ENCODE peak calls at places on chromosomes 11 and 22, in four cellular contexts. S is bronchial epithelial cell, R is psoas muscle, F is A549. A is an unnamed sample.

GRCh38 chr11:117559698-117560097 is 232.0 kb downstream of the CEP164 start:
- DNase-seq in S (no peak), R (no peak), F (no peak), A (no peak)

GRCh38 chr11:65920035-65920802 is 993 bp downstream of the DRAP1 start:
- DNase-seq in S (no peak), R (no peak), F (no peak), A (no peak)

GRCh38 chr22:22061085-22062077 is 78.8 kb upstream of the TOP3B start:
- DNase-seq in S (peak; percentile 19), R (peak; percentile 30), F (peak; percentile 56), A (peak; percentile 45)

GRCh38 chr11:128505449-128506058 is 81.8 kb downstream of the ETS1 start:
- DNase-seq in S (no peak), R (no peak), F (no peak), A (no peak)

GRCh38 chr11:45082744-45083543 is 63.5 kb upstream of the PRDM11 start:
- DNase-seq in S (no peak), R (no peak), F (no peak), A (no peak)

GRCh38 chr11:15347969-15348734 is 233.4 kb downstream of the INSC start:
- DNase-seq in S (no peak), R (no peak), F (no peak), A (no peak)

GRCh38 chr11:109547356-109548027 is 125.5 kb downstream of the C11orf87 start:
- DNase-seq in S (peak; percentile 41), R (no peak), F (no peak), A (peak; percentile 71)

GRCh38 chr11:12628322-12628721 is 45.9 kb upstream of the TEAD1 start:
- DNase-seq in S (no peak), R (no peak), F (no peak), A (no peak)

GRCh38 chr22:47233316-47234243 is 471.1 kb downstream of the TBC1D22A start:
- DNase-seq in S (no peak), R (no peak), F (no peak), A (no peak)

GRCh38 chr22:23915230-23915754 is 21.1 kb downstream of the MIF start:
- DNase-seq in S (no peak), R (no peak), F (no peak), A (no peak)

GRCh38 chr11:7572001-7572712 is 58.4 kb downstream of the PPFIBP2 start:
- DNase-seq in S (no peak), R (no peak), F (peak; percentile 84), A (no peak)

GRCh38 chr22:39700565-39700964 is 130.0 kb downstream of the CACNA1I start:
- DNase-seq in S (no peak), R (no peak), F (no peak), A (no peak)

GRCh38 chr11:93221539-93221938 is 23.7 kb upstream of the SLC36A4 start:
- DNase-seq in S (no peak), R (no peak), F (no peak), A (no peak)

GRCh38 chr11:13008625-13009475 is at the start of gene RASSF10:
- DNase-seq in S (peak; percentile 79), R (peak; percentile 41), F (peak; percentile 89), A (no peak)

GRCh38 chr11:27116684-27117083 is 76.1 kb downstream of the BBOX1 start:
- DNase-seq in S (no peak), R (no peak), F (no peak), A (peak; percentile 49)

GRCh38 chr11:61800331-61801281 is 7.9 kb downstream of the FEN1 start:
- DNase-seq in S (no peak), R (no peak), F (no peak), A (no peak)

GRCh38 chr11:105033344-105033743 is 1.6 kb downstream of the CASP1 start:
- DNase-seq in S (no peak), R (no peak), F (no peak), A (no peak)

GRCh38 chr11:105032495-105032894 is 2.4 kb downstream of the CASP1 start:
- DNase-seq in S (no peak), R (no peak), F (no peak), A (no peak)

GRCh38 chr11:105035262-105035620 is 297 bp upstream of the CASP1 start:
- DNase-seq in S (no peak), R (no peak), F (no peak), A (no peak)

DNA sequence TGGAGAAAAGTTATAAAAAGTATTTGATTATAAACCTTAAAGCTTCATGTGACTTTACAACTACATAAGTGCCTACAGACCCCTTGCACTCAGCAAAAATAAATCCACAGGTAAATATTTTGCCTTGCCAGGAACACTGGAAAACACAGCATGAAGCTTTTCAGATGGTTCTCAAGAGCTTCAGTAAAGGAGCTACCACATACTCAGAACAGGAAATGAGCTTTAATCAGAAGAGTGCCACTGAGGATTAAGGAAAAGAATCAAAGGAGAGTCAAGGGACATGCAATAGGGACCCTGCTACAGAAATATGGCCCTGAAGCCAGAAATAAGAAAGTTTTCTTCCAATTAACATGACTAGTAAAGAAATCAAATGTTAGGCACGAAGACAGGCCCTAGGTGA is 1.2 kb downstream of the CASP1 start:
- DNase-seq in S (no peak), R (no peak), F (no peak), A (no peak)
- H3K4me3 ChIP-seq in S (no peak overlapping the region), R (peak overlapping the region; percentile 58), F (no peak overlapping the region), A (no peak overlapping the region)

DNA sequence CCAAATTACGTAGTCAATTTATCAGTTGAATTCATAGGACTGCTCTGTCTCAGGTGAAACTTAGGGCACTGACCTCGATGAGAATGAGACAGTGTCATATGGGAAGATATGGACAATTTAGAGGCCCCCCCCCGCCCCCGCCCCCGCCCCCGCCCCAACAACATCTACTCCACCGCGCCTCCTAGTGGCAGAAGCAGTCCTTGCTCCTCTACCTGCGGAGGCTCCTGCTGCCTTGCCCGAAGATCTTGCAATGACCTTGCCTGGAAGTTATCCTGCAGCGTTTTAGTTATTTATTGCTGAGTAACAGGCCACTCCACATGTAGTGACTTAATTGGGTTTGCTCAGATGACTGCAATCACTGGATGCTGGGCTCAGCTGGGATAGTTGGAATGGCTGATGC is 15.1 kb downstream of the SERPINH1 start:
- DNase-seq in S (peak; percentile 27), R (peak; percentile 56), F (peak; percentile 37), A (no peak)
- TF ChIP-seq CTCF in S (peak; percentile 61), R (peak; percentile 49), F (peak; percentile 47), A (peak; percentile 59)

DNA sequence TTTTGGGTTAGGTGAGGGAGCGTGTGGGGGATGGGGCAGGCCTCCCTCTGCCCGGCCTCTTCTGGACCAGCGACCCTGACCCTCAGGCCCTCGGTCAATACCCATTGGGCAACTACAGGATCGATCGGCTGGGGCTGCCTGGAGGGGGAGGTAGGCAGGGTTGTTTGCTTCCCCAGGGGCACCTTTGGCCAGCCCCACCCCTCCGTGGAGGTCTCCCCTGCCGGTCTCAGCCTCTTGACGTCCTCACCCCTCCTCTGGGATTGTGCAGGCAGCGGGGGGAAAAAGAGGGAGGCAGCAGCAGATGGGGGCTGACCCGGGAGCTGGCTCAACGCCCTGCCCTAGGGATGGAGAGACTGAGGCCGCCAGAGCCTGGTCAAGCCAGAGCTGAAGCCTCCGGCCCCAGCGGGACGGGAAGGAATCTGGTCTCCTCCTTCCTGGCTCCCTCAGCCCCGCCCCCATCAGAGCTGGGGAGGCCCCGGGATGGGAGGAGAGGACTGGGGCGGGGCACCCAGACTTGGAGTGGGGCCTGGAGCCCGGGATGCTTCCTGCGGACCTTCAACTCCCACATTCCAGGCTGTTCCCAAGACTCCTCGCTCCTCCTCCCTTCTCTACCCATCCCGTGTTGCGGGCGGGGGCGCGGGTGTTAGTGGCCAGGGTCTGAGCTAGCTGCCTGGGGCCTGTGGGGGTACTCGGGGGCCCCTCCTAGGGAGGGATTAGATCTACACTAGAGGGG is 14.4 kb upstream of the CDC42EP1 start:
- DNase-seq in S (peak; percentile 65), R (peak; percentile 93), F (peak; percentile 87), A (peak; percentile 81)
- H3K4me3 ChIP-seq in S (no peak overlapping the region), R (peak overlapping the region; percentile 22), F (peak overlapping the region; percentile 36), A (peak overlapping the region; percentile 39)

DNA sequence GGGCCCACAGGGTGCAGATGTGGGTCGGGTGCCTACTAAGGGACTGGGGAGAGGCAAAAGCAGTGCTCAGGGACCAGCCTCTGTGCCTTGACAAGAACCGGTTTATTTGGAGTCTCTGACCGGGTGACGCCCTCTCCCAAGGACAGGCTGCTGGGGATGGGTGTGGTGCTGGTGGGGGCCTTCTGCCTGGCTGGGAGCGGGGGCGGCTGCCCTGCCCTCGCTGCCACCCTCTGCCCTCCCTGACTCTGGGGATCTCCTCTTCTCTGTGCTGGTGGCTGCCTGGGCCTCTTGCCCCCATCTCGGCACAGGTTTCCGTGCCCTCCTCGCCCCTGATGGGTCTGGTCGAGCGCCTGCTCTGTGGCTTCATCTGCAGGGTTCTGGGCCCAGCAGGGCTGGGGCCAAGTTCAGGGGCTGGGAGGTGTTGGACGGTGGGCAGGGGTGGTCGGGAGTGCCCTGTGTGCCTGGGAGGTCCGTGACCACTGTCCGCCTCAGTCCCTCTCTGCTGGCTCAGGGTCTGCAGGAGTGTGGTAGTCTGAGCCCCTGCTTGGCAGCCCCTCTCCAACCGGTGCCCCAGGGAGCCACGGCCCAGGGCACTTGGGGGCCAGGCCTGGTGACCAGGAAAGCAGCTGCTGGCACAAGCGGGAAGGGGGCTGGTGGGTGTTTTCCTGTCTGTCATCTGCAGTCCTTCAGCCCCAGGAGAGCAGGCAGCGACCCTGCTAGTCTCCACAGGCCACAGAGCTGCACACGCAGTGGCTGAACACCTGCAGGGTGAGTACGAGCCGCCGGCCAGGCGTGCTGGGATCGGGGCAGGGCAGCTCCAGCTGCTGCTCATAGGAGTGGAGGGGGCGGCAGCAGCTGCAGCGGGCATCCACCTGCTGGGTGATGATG is 23.5 kb downstream of the MUC6 start:
- DNase-seq in S (no peak), R (no peak), F (no peak), A (no peak)
- TF ChIP-seq CTCF in S (no peak), R (no peak), F (no peak), A (no peak)

GRCh38 chr11:32439488-32440210 is 4.3 kb upstream of the WT1 start:
- DNase-seq in S (no peak), R (no peak), F (no peak), A (no peak)
- H3K4me3 ChIP-seq in S (no peak overlapping the region), R (no peak overlapping the region), F (no peak overlapping the region), A (no peak overlapping the region)

DNA sequence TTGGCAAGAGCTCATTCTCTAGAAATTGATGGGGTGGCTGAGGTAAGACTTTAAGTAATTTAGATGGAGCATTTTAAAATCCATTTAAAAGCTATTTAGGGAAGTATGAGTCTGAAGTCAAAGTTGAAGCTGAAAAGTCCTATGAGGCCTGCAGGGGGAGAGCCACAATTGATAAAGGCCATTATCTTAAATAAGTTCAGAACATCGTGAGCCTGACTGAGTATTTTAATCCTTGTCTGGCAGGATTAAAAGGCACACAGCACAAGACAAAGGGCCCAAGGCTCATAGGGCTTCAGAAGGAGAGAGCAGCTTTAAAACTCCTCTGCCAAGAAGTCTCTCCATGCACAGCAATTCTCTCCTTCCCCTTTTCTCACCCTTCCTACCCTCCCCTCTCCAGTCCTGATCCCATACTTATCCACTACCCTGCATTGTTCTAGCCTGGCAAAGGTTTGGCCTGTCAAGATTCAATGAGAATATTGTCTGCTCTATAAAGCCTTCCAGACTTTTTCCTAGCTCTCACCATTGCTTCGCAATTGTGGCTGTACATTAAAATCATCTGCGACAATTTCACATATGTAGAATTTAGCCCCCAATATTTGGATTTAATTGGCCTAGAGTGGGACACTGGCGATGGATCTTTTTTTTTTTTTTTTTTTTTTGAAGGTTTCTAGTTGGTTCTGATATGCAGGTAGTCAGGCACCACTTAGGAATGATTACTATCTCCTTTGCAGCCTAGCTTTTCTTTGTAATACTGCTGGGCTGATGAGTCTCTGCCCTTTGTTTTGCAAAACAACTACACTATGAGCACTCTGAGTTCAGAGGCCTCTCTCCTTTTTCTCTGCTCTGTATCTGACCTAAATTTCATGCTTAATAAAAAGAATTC is 1312.8 kb downstream of the FAM181B start:
- DNase-seq in S (no peak), R (no peak), F (no peak), A (no peak)
- TF ChIP-seq CTCF in S (no peak), R (no peak), F (no peak), A (no peak)

DNA sequence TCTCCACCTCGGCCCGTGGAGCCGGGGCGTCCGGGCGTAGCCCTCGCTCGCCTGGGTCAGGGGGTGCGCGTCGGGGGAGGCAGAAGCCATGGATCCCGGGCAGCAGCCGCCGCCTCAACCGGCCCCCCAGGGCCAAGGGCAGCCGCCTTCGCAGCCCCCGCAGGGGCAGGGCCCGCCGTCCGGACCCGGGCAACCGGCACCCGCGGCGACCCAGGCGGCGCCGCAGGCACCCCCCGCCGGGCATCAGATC is 439 bp downstream of the YAP1 start:
- DNase-seq in S (no peak), R (no peak), F (no peak), A (no peak)
- H3K4me3 ChIP-seq in S (peak overlapping the region; percentile 96), R (peak overlapping the region; percentile 91), F (peak overlapping the region; percentile 90), A (peak overlapping the region; percentile 98)